ENCODE peak calls at places on chromosome 2, in six cellular contexts. P is uterus, Z is pancreas, C is transverse colon, Q is heart left ventricle, N is psoas muscle. U is an unnamed sample.

GRCh38 chr2:42057902-42058450 is 10.2 kb downstream of the PKDCC start:
- DNase-seq in P (no peak), Z (no peak), C (no peak), Q (no peak), N (peak; percentile 47), U (no peak)

GRCh38 chr2:134141598-134142340 is 112.1 kb upstream of the MGAT5 start:
- DNase-seq in P (no peak), Z (no peak), C (no peak), Q (no peak), N (no peak), U (no peak)

GRCh38 chr2:134293719-134294537 is 40.1 kb downstream of the MGAT5 start:
- DNase-seq in P (no peak), Z (no peak), C (no peak), Q (no peak), N (no peak), U (no peak)

GRCh38 chr2:127525692-127526141 is 572 bp downstream of the IWS1 start:
- DNase-seq in P (no peak), Z (no peak), C (no peak), Q (no peak), N (no peak), U (no peak)

GRCh38 chr2:200899482-200899881 is 10.3 kb downstream of the NIF3L1 start:
- DNase-seq in P (no peak), Z (no peak), C (no peak), Q (no peak), N (no peak), U (no peak)

GRCh38 chr2:167133614-167134013 is 245.3 kb downstream of the XIRP2 start:
- DNase-seq in P (no peak), Z (no peak), C (no peak), Q (no peak), N (no peak), U (no peak)

GRCh38 chr2:64013053-64013452 is 6.2 kb downstream of the VPS54 start:
- DNase-seq in P (no peak), Z (no peak), C (no peak), Q (no peak), N (no peak), U (no peak)

GRCh38 chr2:237998530-237998929 is 31.7 kb downstream of the UBE2F start:
- DNase-seq in P (no peak), Z (no peak), C (no peak), Q (no peak), N (no peak), U (no peak)

GRCh38 chr2:157404363-157404762 is 39.5 kb downstream of the CYTIP start:
- DNase-seq in P (no peak), Z (no peak), C (no peak), Q (no peak), N (no peak), U (no peak)

GRCh38 chr2:44902178-44902577 is 39.3 kb upstream of the SIX3 start:
- DNase-seq in P (no peak), Z (no peak), C (no peak), Q (no peak), N (no peak), U (no peak)

GRCh38 chr2:159713691-159714585 is 1.6 kb downstream of the MARCHF7 start:
- DNase-seq in P (no peak), Z (no peak), C (no peak), Q (no peak), N (no peak), U (peak; percentile 79)

GRCh38 chr2:75751360-75751759 is 40.6 kb upstream of the GCFC2 start:
- DNase-seq in P (no peak), Z (no peak), C (no peak), Q (no peak), N (no peak), U (no peak)

GRCh38 chr2:162301151-162301804 is 17.2 kb downstream of the IFIH1 start:
- DNase-seq in P (peak; percentile 41), Z (peak; percentile 48), C (peak; percentile 44), Q (no peak), N (no peak), U (peak; percentile 45)

GRCh38 chr2:233354971-233355574 is 779 bp downstream of the DGKD start:
- DNase-seq in P (no peak), Z (peak; percentile 48), C (peak; percentile 61), Q (no peak), N (no peak), U (no peak)

GRCh38 chr2:16336491-16336890 is 329.1 kb downstream of the CYRIA start:
- DNase-seq in P (no peak), Z (no peak), C (no peak), Q (no peak), N (no peak), U (no peak)

GRCh38 chr2:176088048-176088936 is 4.2 kb upstream of the HOXD13 start:
- DNase-seq in P (peak; percentile 51), Z (peak; percentile 61), C (peak; percentile 59), Q (peak; percentile 77), N (peak; percentile 79), U (no peak)

GRCh38 chr2:196427996-196428634 is 211.4 kb upstream of the CCDC150 start:
- DNase-seq in P (no peak), Z (no peak), C (no peak), Q (no peak), N (no peak), U (no peak)

GRCh38 chr2:240089306-240089705 is 36.0 kb upstream of the OR6B3 start:
- DNase-seq in P (no peak), Z (no peak), C (no peak), Q (no peak), N (no peak), U (no peak)

GRCh38 chr2:36663851-36664715 is 32.4 kb upstream of the VIT start:
- DNase-seq in P (no peak), Z (peak; percentile 30), C (no peak), Q (no peak), N (no peak), U (peak; percentile 57)

GRCh38 chr2:152925540-152926448 is 207.4 kb downstream of the ARL6IP6 start:
- DNase-seq in P (peak; percentile 40), Z (peak; percentile 55), C (peak; percentile 72), Q (no peak), N (peak; percentile 56), U (peak; percentile 12)

GRCh38 chr2:106197878-106198277 is 3.8 kb upstream of the UXS1 start:
- DNase-seq in P (no peak), Z (no peak), C (no peak), Q (no peak), N (peak; percentile 60), U (peak; percentile 94)

GRCh38 chr2:66691199-66691975 is 256.5 kb downstream of the MEIS1 start:
- DNase-seq in P (no peak), Z (no peak), C (no peak), Q (no peak), N (no peak), U (no peak)

GRCh38 chr2:43218550-43219382 is 7.6 kb downstream of the ZFP36L2 start:
- DNase-seq in P (no peak), Z (peak; percentile 63), C (peak; percentile 86), Q (peak; percentile 81), N (peak; percentile 68), U (no peak)

GRCh38 chr2:150690870-150691269 is 203.4 kb upstream of the RND3 start:
- DNase-seq in P (no peak), Z (no peak), C (no peak), Q (no peak), N (no peak), U (peak; percentile 40)

GRCh38 chr2:75560768-75561565 is at the start of gene EVA1A:
- DNase-seq in P (peak; percentile 42), Z (peak; percentile 84), C (peak; percentile 10), Q (peak; percentile 70), N (no peak), U (peak; percentile 69)

GRCh38 chr2:70132244-70133126 is 45.2 kb downstream of the PCBP1 start:
- DNase-seq in P (no peak), Z (no peak), C (peak; percentile 47), Q (peak; percentile 71), N (peak; percentile 68), U (no peak)

GRCh38 chr2:85648619-85649018 is 19.4 kb downstream of the SFTPB start:
- DNase-seq in P (no peak), Z (no peak), C (no peak), Q (no peak), N (no peak), U (no peak)
- TF ChIP-seq CTCF in P (peak; percentile 15), Z (no peak), C (peak; percentile 22), Q (peak; percentile 55), N (peak; percentile 31), U (peak; percentile 69)

DNA sequence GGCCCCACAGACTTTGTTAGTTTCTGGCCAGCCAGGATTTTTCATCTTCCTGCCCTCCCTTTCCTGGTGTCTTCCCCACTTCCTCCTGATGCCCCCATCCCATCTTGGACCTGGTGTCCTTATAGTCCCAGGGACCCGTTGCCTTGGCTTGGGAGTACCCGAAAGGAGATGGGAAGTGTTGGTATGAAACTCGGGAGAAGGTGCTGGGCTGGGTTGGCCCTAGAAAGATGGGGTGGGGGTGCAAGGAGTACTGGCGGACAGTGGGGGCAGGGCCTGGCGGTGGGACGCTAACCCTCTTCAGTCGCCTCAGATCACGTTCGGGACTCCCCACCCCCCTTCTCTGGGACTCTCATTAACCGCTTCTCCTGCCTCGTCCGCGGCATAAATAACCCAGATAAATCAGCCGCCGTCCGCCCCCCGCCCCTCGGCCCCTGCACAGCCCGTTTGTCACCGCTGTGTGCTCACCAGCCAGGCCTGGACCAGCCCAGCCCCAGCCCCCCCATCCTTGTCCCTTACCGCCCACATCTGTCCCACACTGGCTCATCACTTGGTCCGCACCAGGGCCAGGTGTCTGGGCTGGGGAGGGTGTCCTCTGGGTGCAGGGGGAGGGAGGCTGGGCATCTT is 3.7 kb upstream of the ASIC4 start:
- DNase-seq in P (no peak), Z (no peak), C (no peak), Q (no peak), N (no peak), U (no peak)
- H3K4me3 ChIP-seq in P (no peak overlapping the region), Z (no peak overlapping the region), C (no peak overlapping the region), Q (no peak overlapping the region), N (no peak overlapping the region), U (no peak overlapping the region)

GRCh38 chr2:118940486-118941120 is 1.4 kb upstream of the MARCO start:
- DNase-seq in P (no peak), Z (no peak), C (peak; percentile 25), Q (no peak), N (peak; percentile 52), U (no peak)
- TF ChIP-seq CTCF in P (no peak), Z (no peak), C (no peak), Q (no peak), N (no peak), U (no peak)

GRCh38 chr2:24785704-24786321 is 7.4 kb downstream of the PTRHD1 start:
- DNase-seq in P (no peak), Z (no peak), C (no peak), Q (no peak), N (no peak), U (no peak)
- H3K4me3 ChIP-seq in P (no peak overlapping the region), Z (no peak overlapping the region), C (no peak overlapping the region), Q (no peak overlapping the region), N (no peak overlapping the region), U (no peak overlapping the region)

DNA sequence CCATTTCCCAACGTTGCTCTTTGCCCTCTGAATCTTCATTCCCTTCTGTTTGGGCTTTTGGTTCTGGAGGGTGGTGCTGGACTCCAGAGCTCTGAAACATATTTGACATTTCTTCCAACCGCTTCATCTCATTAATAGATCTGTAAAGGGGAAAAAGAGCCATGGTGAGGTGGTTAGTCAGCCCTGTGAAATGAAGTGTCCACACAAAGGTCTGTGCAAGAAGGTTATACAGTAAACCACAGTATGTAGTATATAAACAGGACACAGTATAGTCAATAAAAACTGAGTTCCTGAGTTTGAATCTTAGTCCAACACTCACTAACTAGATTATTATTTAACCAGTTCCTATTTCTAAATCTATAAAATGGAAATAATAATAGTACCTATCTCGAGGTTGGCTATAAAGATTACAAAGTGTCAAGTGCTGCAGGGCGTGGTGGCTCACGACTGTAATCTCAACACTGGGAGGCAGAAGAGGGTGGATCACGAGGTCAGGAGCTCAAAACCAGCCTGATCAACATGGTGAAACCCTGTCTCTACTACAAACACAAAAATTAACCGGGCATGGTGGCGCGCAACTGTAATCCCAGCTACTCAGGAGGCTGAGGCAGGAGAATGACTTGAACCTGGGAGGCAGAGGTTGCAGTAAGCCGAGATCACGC is 13.1 kb downstream of the STARD7 start:
- DNase-seq in P (no peak), Z (no peak), C (peak; percentile 46), Q (no peak), N (no peak), U (no peak)
- TF ChIP-seq CTCF in P (no peak), Z (no peak), C (no peak), Q (no peak), N (no peak), U (no peak)